ENCODE peak calls at places on chromosome 13, in six cellular contexts. One of them, this sample, is unnamed.

GRCh38 chr13:108755084-108755483 is 125.7 kb downstream of the MYO16 start:
- DNase-seq in fibroblast of lung: no peak
- DNase-seq in substantia nigra: no peak
- DNase-seq in testis: no peak
- DNase-seq in mammary epithelial cell: no peak
- DNase-seq in stomach: no peak
- DNase-seq in this sample: no peak

GRCh38 chr13:97307882-97308624 is 85.9 kb downstream of the MBNL2 start:
- DNase-seq in substantia nigra: peak
- DNase-seq in stomach: no peak
- DNase-seq in testis: peak
- DNase-seq in mammary epithelial cell: peak
- DNase-seq in fibroblast of lung: peak
- DNase-seq in this sample: peak

GRCh38 chr13:39665763-39666162 is 10.3 kb downstream of the COG6 start:
- DNase-seq in substantia nigra: no peak
- DNase-seq in stomach: no peak
- DNase-seq in fibroblast of lung: no peak
- DNase-seq in mammary epithelial cell: no peak
- DNase-seq in testis: no peak
- DNase-seq in this sample: no peak

GRCh38 chr13:46728777-46729176 is 68.2 kb downstream of the ESD start:
- DNase-seq in substantia nigra: no peak
- DNase-seq in mammary epithelial cell: peak
- DNase-seq in fibroblast of lung: no peak
- DNase-seq in testis: no peak
- DNase-seq in stomach: no peak
- DNase-seq in this sample: no peak

GRCh38 chr13:40666905-40667621 is 622 bp upstream of the FOXO1 start:
- DNase-seq in mammary epithelial cell: no peak
- DNase-seq in fibroblast of lung: no peak
- DNase-seq in testis: peak
- DNase-seq in stomach: peak
- DNase-seq in substantia nigra: peak
- DNase-seq in this sample: no peak

GRCh38 chr13:19713186-19713965 is 69.4 kb downstream of the PSPC1 start:
- DNase-seq in mammary epithelial cell: peak
- DNase-seq in stomach: no peak
- DNase-seq in fibroblast of lung: peak
- DNase-seq in testis: no peak
- DNase-seq in substantia nigra: no peak
- DNase-seq in this sample: peak

GRCh38 chr13:30639671-30640070 is 22.0 kb downstream of the USPL1 start:
- DNase-seq in substantia nigra: no peak
- DNase-seq in fibroblast of lung: peak
- DNase-seq in mammary epithelial cell: no peak
- DNase-seq in testis: peak
- DNase-seq in stomach: no peak
- DNase-seq in this sample: no peak

GRCh38 chr13:21435710-21436151 is 23.4 kb downstream of the ZDHHC20 start:
- DNase-seq in stomach: peak
- DNase-seq in mammary epithelial cell: peak
- DNase-seq in fibroblast of lung: peak
- DNase-seq in testis: peak
- DNase-seq in substantia nigra: no peak
- DNase-seq in this sample: peak

GRCh38 chr13:111898956-111899713 is 167.8 kb upstream of the SOX1 start:
- DNase-seq in fibroblast of lung: no peak
- DNase-seq in testis: no peak
- DNase-seq in stomach: no peak
- DNase-seq in substantia nigra: no peak
- DNase-seq in mammary epithelial cell: no peak
- DNase-seq in this sample: no peak

GRCh38 chr13:36673352-36673751 is 468 bp upstream of the SERTM1 start:
- DNase-seq in stomach: no peak
- DNase-seq in substantia nigra: no peak
- DNase-seq in mammary epithelial cell: no peak
- DNase-seq in testis: no peak
- DNase-seq in fibroblast of lung: no peak
- DNase-seq in this sample: no peak

GRCh38 chr13:46905249-46905648 is 8.4 kb upstream of the HTR2A start:
- DNase-seq in fibroblast of lung: no peak
- DNase-seq in mammary epithelial cell: peak
- DNase-seq in stomach: no peak
- DNase-seq in testis: no peak
- DNase-seq in substantia nigra: no peak
- DNase-seq in this sample: peak

GRCh38 chr13:48489003-48489402 is 43.9 kb downstream of the RCBTB2 start:
- DNase-seq in stomach: no peak
- DNase-seq in fibroblast of lung: no peak
- DNase-seq in substantia nigra: no peak
- DNase-seq in testis: no peak
- DNase-seq in mammary epithelial cell: no peak
- DNase-seq in this sample: no peak

GRCh38 chr13:89746554-89746953 is 1600.9 kb upstream of the MIR17HG start:
- DNase-seq in testis: no peak
- DNase-seq in stomach: no peak
- DNase-seq in mammary epithelial cell: no peak
- DNase-seq in substantia nigra: no peak
- DNase-seq in fibroblast of lung: no peak
- DNase-seq in this sample: no peak

GRCh38 chr13:57627663-57628062 is 3.9 kb upstream of the PCDH17 start:
- DNase-seq in testis: no peak
- DNase-seq in substantia nigra: no peak
- DNase-seq in fibroblast of lung: peak
- DNase-seq in mammary epithelial cell: no peak
- DNase-seq in stomach: no peak
- DNase-seq in this sample: peak

GRCh38 chr13:110125157-110125556 is 181.8 kb downstream of the COL4A1 start:
- DNase-seq in mammary epithelial cell: no peak
- DNase-seq in testis: no peak
- DNase-seq in substantia nigra: no peak
- DNase-seq in fibroblast of lung: peak
- DNase-seq in stomach: no peak
- DNase-seq in this sample: no peak

GRCh38 chr13:101144808-101145419 is 271.4 kb downstream of the NALCN start:
- DNase-seq in stomach: no peak
- DNase-seq in fibroblast of lung: peak
- DNase-seq in substantia nigra: no peak
- DNase-seq in testis: no peak
- DNase-seq in mammary epithelial cell: peak
- DNase-seq in this sample: peak

GRCh38 chr13:37127706-37128241 is 22.3 kb upstream of the CSNK1A1L start:
- DNase-seq in substantia nigra: no peak
- DNase-seq in testis: no peak
- DNase-seq in fibroblast of lung: peak
- DNase-seq in mammary epithelial cell: no peak
- DNase-seq in stomach: no peak
- DNase-seq in this sample: no peak

DNA sequence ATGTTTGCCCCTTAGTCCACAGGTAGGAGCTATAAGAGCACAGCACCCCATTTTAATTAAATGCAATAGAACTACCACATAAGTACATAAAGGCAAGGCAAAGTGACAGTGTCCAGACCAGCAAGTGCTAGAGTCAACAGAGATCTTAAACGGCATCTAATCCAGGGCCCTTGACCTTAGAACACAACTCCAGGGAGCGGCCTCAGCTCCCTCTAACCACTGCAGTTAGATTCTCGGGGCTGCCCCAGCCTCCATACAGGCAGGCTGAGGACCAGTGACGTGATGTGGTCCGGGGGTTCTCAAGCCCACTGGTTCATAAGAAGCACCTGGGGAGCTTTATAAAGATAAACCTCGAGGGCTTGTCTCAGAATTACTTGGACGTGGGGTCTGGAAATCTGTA is 10.0 kb upstream of the ATP12A start:
- DNase-seq in mammary epithelial cell: no peak
- DNase-seq in substantia nigra: no peak
- DNase-seq in testis: no peak
- DNase-seq in stomach: no peak
- DNase-seq in fibroblast of lung: no peak
- DNase-seq in this sample: no peak
- H3K27ac ChIP-seq in mammary epithelial cell: peak
- H3K27ac ChIP-seq in substantia nigra: no peak
- H3K27ac ChIP-seq in testis: no peak
- H3K27ac ChIP-seq in stomach: no peak
- H3K27ac ChIP-seq in fibroblast of lung: no peak
- H3K27ac ChIP-seq in this sample: peak

DNA sequence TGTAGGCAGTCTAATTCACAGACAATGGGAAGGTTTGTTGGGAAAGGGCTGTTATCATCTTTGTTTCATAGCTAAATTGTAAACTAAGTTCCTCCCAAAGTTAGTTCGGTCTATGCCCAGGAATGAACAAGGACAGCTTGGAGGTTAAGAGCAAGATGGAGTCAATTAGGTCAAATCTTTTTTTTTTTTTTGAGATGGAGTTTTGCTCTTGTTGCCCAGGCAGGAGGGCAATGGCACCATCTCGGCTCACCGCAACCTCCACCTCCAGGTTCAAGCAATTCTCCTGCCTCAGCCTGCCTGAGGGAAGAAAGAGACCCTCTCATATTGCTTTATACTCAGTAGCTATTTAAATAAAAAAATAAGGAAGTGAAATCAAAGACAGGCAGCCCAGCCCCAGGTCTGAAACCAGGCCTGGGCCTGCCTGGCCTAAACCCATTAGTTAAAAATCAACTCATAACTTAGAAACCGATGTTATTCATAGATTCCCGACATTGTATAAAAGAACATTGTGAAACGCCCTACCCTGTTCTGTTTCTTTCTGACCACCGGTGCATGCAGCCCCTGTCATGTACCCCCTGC is 297.4 kb upstream of the SGCG start:
- DNase-seq in mammary epithelial cell: no peak
- DNase-seq in fibroblast of lung: no peak
- DNase-seq in testis: no peak
- DNase-seq in substantia nigra: no peak
- DNase-seq in stomach: no peak
- DNase-seq in this sample: no peak
- H3K27ac ChIP-seq in mammary epithelial cell: no peak
- H3K27ac ChIP-seq in fibroblast of lung: no peak
- H3K27ac ChIP-seq in testis: no peak
- H3K27ac ChIP-seq in substantia nigra: no peak
- H3K27ac ChIP-seq in stomach: no peak
- H3K27ac ChIP-seq in this sample: no peak

DNA sequence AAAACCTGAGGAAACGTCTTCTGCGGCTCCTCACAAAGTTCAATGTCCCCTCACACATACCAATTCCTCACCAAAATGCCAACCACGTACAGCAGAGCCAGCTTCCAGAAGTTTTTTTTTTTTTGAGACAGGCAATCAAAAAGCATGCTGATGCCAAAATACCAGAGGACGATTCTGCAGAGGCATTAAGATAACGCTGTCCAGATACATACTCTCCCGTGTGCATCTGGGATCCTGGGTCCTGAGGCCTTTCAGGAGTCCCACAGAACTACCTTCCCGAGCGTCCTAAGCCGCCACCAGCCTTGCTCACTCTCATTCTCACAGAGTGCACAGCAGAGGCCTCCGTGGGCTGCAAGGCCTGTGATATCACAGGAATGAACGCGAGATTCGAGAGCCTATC is 5.0 kb downstream of the DCUN1D2 start:
- DNase-seq in stomach: no peak
- DNase-seq in substantia nigra: no peak
- DNase-seq in testis: no peak
- DNase-seq in mammary epithelial cell: no peak
- DNase-seq in fibroblast of lung: no peak
- DNase-seq in this sample: no peak
- H3K27ac ChIP-seq in stomach: no peak
- H3K27ac ChIP-seq in substantia nigra: no peak
- H3K27ac ChIP-seq in testis: peak
- H3K27ac ChIP-seq in mammary epithelial cell: no peak
- H3K27ac ChIP-seq in fibroblast of lung: no peak
- H3K27ac ChIP-seq in this sample: no peak

GRCh38 chr13:49530452-49530851 is 34.7 kb downstream of the PHF11 start:
- DNase-seq in stomach: no peak
- DNase-seq in substantia nigra: no peak
- DNase-seq in testis: no peak
- DNase-seq in fibroblast of lung: no peak
- DNase-seq in mammary epithelial cell: no peak
- DNase-seq in this sample: no peak

GRCh38 chr13:49533011-49533410 is 37.3 kb downstream of the PHF11 start:
- DNase-seq in stomach: no peak
- DNase-seq in mammary epithelial cell: no peak
- DNase-seq in substantia nigra: no peak
- DNase-seq in testis: no peak
- DNase-seq in fibroblast of lung: no peak
- DNase-seq in this sample: no peak

GRCh38 chr13:49536144-49536873 is 40.6 kb downstream of the PHF11 start:
- DNase-seq in testis: no peak
- DNase-seq in mammary epithelial cell: no peak
- DNase-seq in stomach: no peak
- DNase-seq in fibroblast of lung: no peak
- DNase-seq in substantia nigra: no peak
- DNase-seq in this sample: no peak

GRCh38 chr13:49532593-49532992 is 36.8 kb downstream of the PHF11 start:
- DNase-seq in mammary epithelial cell: no peak
- DNase-seq in testis: no peak
- DNase-seq in substantia nigra: no peak
- DNase-seq in stomach: no peak
- DNase-seq in fibroblast of lung: no peak
- DNase-seq in this sample: no peak

DNA sequence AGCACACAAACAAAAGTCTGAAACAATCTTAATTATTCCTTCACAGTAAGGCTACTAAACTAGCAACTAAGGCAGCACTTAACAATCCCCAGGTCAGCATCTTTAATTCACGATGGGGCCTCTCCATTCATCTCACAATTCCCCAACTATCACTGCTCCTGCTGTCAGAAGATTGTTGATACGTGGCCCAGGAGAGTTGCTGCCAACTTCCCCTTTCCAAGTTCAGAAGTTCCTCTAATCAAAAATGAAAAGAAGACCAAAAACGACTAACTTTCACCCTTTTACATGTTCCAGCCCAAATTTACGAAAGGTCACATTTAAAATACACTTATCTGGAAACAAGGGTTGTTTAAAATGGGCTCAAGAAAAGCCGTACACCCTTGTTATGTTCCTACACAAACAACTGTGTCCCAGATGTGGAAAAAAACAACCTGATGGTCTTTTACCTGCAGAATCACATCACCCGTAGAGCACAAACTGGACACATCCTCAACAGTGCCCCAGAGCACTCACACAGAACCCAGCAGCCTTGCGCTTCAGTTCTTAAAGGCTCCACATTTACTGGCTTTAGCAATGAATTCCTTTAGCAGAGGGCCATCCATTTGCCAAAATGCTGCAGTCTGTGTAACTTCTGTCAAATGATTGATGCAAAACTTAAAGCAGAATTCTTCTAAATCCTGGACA is 38.0 kb downstream of the PHF11 start:
- DNase-seq in stomach: no peak
- DNase-seq in testis: no peak
- DNase-seq in substantia nigra: no peak
- DNase-seq in mammary epithelial cell: no peak
- DNase-seq in fibroblast of lung: no peak
- DNase-seq in this sample: no peak
- H3K27ac ChIP-seq in stomach: no peak
- H3K27ac ChIP-seq in testis: no peak
- H3K27ac ChIP-seq in substantia nigra: no peak
- H3K27ac ChIP-seq in mammary epithelial cell: no peak
- H3K27ac ChIP-seq in fibroblast of lung: no peak
- H3K27ac ChIP-seq in this sample: no peak